ENCODE peak calls at places on chromosomes 6 and 20, in seven cellular contexts. One of them, this sample, is unnamed.

GRCh38 chr20:7152071-7152470 is 384.6 kb downstream of the BMP2 start:
- DNase-seq in activated CD8-positive, alpha-beta memory T cell treated with anti-CD3 and anti-CD28 coated beads for 48 hours: no peak
- DNase-seq in GM12865: no peak
- DNase-seq in choroid plexus epithelial cell: peak
- DNase-seq in putamen: no peak
- DNase-seq in Kasumi-1: no peak
- DNase-seq in upper lobe of right lung: no peak
- DNase-seq in this sample: no peak

GRCh38 chr6:167153523-167153959 is 4.2 kb downstream of the GPR31 start:
- DNase-seq in activated CD8-positive, alpha-beta memory T cell treated with anti-CD3 and anti-CD28 coated beads for 48 hours: no peak
- DNase-seq in upper lobe of right lung: no peak
- DNase-seq in Kasumi-1: peak
- DNase-seq in GM12865: peak
- DNase-seq in putamen: peak
- DNase-seq in choroid plexus epithelial cell: no peak
- DNase-seq in this sample: no peak

GRCh38 chr20:2874456-2874855 is 1.2 kb downstream of the PTPRA start:
- DNase-seq in Kasumi-1: no peak
- DNase-seq in putamen: peak
- DNase-seq in choroid plexus epithelial cell: peak
- DNase-seq in GM12865: peak
- DNase-seq in activated CD8-positive, alpha-beta memory T cell treated with anti-CD3 and anti-CD28 coated beads for 48 hours: no peak
- DNase-seq in upper lobe of right lung: no peak
- DNase-seq in this sample: no peak

GRCh38 chr6:15621203-15622044 is 41.4 kb downstream of the DTNBP1 start:
- DNase-seq in activated CD8-positive, alpha-beta memory T cell treated with anti-CD3 and anti-CD28 coated beads for 48 hours: no peak
- DNase-seq in upper lobe of right lung: peak
- DNase-seq in GM12865: peak
- DNase-seq in putamen: no peak
- DNase-seq in choroid plexus epithelial cell: peak
- DNase-seq in Kasumi-1: peak
- DNase-seq in this sample: no peak

GRCh38 chr6:168709991-168710390 is 269.0 kb downstream of the SMOC2 start:
- DNase-seq in upper lobe of right lung: no peak
- DNase-seq in activated CD8-positive, alpha-beta memory T cell treated with anti-CD3 and anti-CD28 coated beads for 48 hours: no peak
- DNase-seq in choroid plexus epithelial cell: no peak
- DNase-seq in GM12865: no peak
- DNase-seq in Kasumi-1: no peak
- DNase-seq in putamen: no peak
- DNase-seq in this sample: no peak

GRCh38 chr6:142705054-142705453 is 239.9 kb downstream of the HIVEP2 start:
- DNase-seq in Kasumi-1: peak
- DNase-seq in choroid plexus epithelial cell: no peak
- DNase-seq in GM12865: no peak
- DNase-seq in putamen: no peak
- DNase-seq in activated CD8-positive, alpha-beta memory T cell treated with anti-CD3 and anti-CD28 coated beads for 48 hours: no peak
- DNase-seq in upper lobe of right lung: no peak
- DNase-seq in this sample: no peak

GRCh38 chr20:62874745-62875344 is 13.2 kb upstream of the TCFL5 start:
- DNase-seq in GM12865: no peak
- DNase-seq in putamen: no peak
- DNase-seq in choroid plexus epithelial cell: no peak
- DNase-seq in upper lobe of right lung: no peak
- DNase-seq in Kasumi-1: no peak
- DNase-seq in activated CD8-positive, alpha-beta memory T cell treated with anti-CD3 and anti-CD28 coated beads for 48 hours: no peak
- DNase-seq in this sample: no peak

GRCh38 chr6:119979862-119980261 is 630.3 kb upstream of the MAN1A1 start:
- DNase-seq in Kasumi-1: peak
- DNase-seq in activated CD8-positive, alpha-beta memory T cell treated with anti-CD3 and anti-CD28 coated beads for 48 hours: no peak
- DNase-seq in upper lobe of right lung: no peak
- DNase-seq in putamen: no peak
- DNase-seq in choroid plexus epithelial cell: peak
- DNase-seq in GM12865: peak
- DNase-seq in this sample: no peak

GRCh38 chr6:33978593-33979150 is 167.2 kb downstream of the GRM4 start:
- DNase-seq in putamen: no peak
- DNase-seq in activated CD8-positive, alpha-beta memory T cell treated with anti-CD3 and anti-CD28 coated beads for 48 hours: no peak
- DNase-seq in choroid plexus epithelial cell: no peak
- DNase-seq in upper lobe of right lung: no peak
- DNase-seq in GM12865: no peak
- DNase-seq in Kasumi-1: no peak
- DNase-seq in this sample: no peak

GRCh38 chr6:131042664-131043063 is 20.4 kb downstream of the EPB41L2 start:
- DNase-seq in putamen: no peak
- DNase-seq in activated CD8-positive, alpha-beta memory T cell treated with anti-CD3 and anti-CD28 coated beads for 48 hours: no peak
- DNase-seq in choroid plexus epithelial cell: no peak
- DNase-seq in GM12865: no peak
- DNase-seq in upper lobe of right lung: no peak
- DNase-seq in Kasumi-1: no peak
- DNase-seq in this sample: no peak

GRCh38 chr6:10460096-10460495 is 45.2 kb upstream of the TFAP2A start:
- DNase-seq in choroid plexus epithelial cell: no peak
- DNase-seq in GM12865: peak
- DNase-seq in Kasumi-1: no peak
- DNase-seq in putamen: no peak
- DNase-seq in activated CD8-positive, alpha-beta memory T cell treated with anti-CD3 and anti-CD28 coated beads for 48 hours: no peak
- DNase-seq in upper lobe of right lung: no peak
- DNase-seq in this sample: no peak

GRCh38 chr6:23823421-23823820 is 302.6 kb upstream of the NRSN1 start:
- DNase-seq in choroid plexus epithelial cell: peak
- DNase-seq in activated CD8-positive, alpha-beta memory T cell treated with anti-CD3 and anti-CD28 coated beads for 48 hours: no peak
- DNase-seq in upper lobe of right lung: no peak
- DNase-seq in Kasumi-1: peak
- DNase-seq in putamen: no peak
- DNase-seq in GM12865: no peak
- DNase-seq in this sample: no peak

GRCh38 chr6:33578588-33579011 is 1.5 kb downstream of the BAK1 start:
- DNase-seq in activated CD8-positive, alpha-beta memory T cell treated with anti-CD3 and anti-CD28 coated beads for 48 hours: no peak
- DNase-seq in GM12865: peak
- DNase-seq in putamen: no peak
- DNase-seq in Kasumi-1: peak
- DNase-seq in upper lobe of right lung: no peak
- DNase-seq in choroid plexus epithelial cell: no peak
- DNase-seq in this sample: no peak